ENCODE peak calls at places on chromosomes 13 and 19, in four cellular contexts. U is transverse colon, T is left ventricle myocardium inferior, A is hepatocyte. Z is an unnamed sample. For H3K4me1, the result is how much of the 10 kb centered on the place peaks cover.

GRCh38 chr19:16327911-16328823 is 3.5 kb downstream of the KLF2 start:
- DNase-seq in A (peak), U (peak), T (peak), Z (no peak)

GRCh38 chr13:90336507-90336906 is 1011.0 kb upstream of the MIR17HG start:
- DNase-seq in U (no peak), T (no peak), A (no peak), Z (no peak)

GRCh38 chr13:69044629-69045028 is 1063.0 kb upstream of the ATXN8OS start:
- DNase-seq in T (no peak), A (no peak), U (no peak), Z (no peak)

GRCh38 chr19:45641274-45642105 is 2.3 kb upstream of the EML2 start:
- DNase-seq in U (peak), A (peak), T (peak), Z (peak)

GRCh38 chr13:21242236-21242635 is 65.8 kb downstream of the MRPL57 start:
- DNase-seq in T (no peak), U (no peak), A (no peak), Z (peak)

GRCh38 chr19:14677464-14677863 is 2.8 kb upstream of the ADGRE3 start:
- DNase-seq in T (no peak), U (no peak), A (no peak), Z (no peak)

GRCh38 chr19:45962021-45962420 is 11.6 kb downstream of the NOVA2 start:
- DNase-seq in A (no peak), U (no peak), T (no peak), Z (no peak)

GRCh38 chr13:75219479-75220237 is 262.3 kb downstream of the TBC1D4 start:
- DNase-seq in T (peak), U (peak), A (peak), Z (peak)

GRCh38 chr19:38025908-38026307 is 118.9 kb downstream of the SIPA1L3 start:
- DNase-seq in U (no peak), T (no peak), A (no peak), Z (no peak)

GRCh38 chr13:36549771-36550170 is 117.5 kb downstream of the CCNA1 start:
- DNase-seq in A (no peak), U (no peak), T (no peak), Z (peak)

GRCh38 chr19:7494416-7495098 is 5.7 kb upstream of the PEX11G start:
- DNase-seq in U (no peak), T (peak), A (no peak), Z (peak)

GRCh38 chr13:98448642-98448928 is 128.3 kb downstream of the STK24 start:
- DNase-seq in T (no peak), A (no peak), U (no peak), Z (no peak)

GRCh38 chr13:28819748-28820098 is 416 bp upstream of the MTUS2 start:
- DNase-seq in A (peak), U (peak), T (peak), Z (peak)

GRCh38 chr13:19155321-19155861 is 26.2 kb downstream of the TUBA3C start:
- DNase-seq in U (no peak), T (no peak), A (no peak), Z (no peak)

GRCh38 chr13:80611310-80611709 is 270.4 kb upstream of the SPRY2 start:
- DNase-seq in A (no peak), T (no peak), U (no peak), Z (no peak)

GRCh38 chr19:39506944-39507714 is 7.8 kb upstream of the SELENOV start:
- DNase-seq in U (no peak), A (peak), T (no peak), Z (peak)

GRCh38 chr19:55206664-55207500 is 2.4 kb downstream of the PTPRH start:
- DNase-seq in T (peak), U (peak), A (peak), Z (peak)

GRCh38 chr19:2524840-2525723 is 49.2 kb downstream of the GADD45B start:
- DNase-seq in T (peak), U (no peak), A (peak), Z (no peak)

GRCh38 chr13:109781384-109782065 is 4.9 kb downstream of the IRS2 start:
- DNase-seq in T (no peak), U (no peak), A (no peak), Z (no peak)

GRCh38 chr13:111174377-111174776 is 59.3 kb downstream of the ARHGEF7 start:
- DNase-seq in T (no peak), U (no peak), A (no peak), Z (no peak)
- H3K4me1 ChIP-seq in T (half or more), U (under half), A (under half), Z (under half)

GRCh38 chr13:30480292-30480947 is 14.7 kb upstream of the HMGB1 start:
- DNase-seq in T (no peak), U (no peak), A (no peak), Z (no peak)

GRCh38 chr13:30481241-30481760 is 15.6 kb upstream of the HMGB1 start:
- DNase-seq in T (no peak), U (no peak), A (no peak), Z (no peak)

GRCh38 chr13:30479590-30480219 is 14.0 kb upstream of the HMGB1 start:
- DNase-seq in T (no peak), U (no peak), A (peak), Z (no peak)

GRCh38 chr13:30477346-30478235 is 11.9 kb upstream of the HMGB1 start:
- DNase-seq in U (no peak), T (no peak), A (no peak), Z (no peak)

GRCh38 chr13:30479154-30479553 is 13.4 kb upstream of the HMGB1 start:
- DNase-seq in A (peak), U (no peak), T (no peak), Z (no peak)
- H3K4me1 ChIP-seq in A (under half), U (under half), T (under half), Z (under half)

GRCh38 chr13:46595918-46596315 is 42.9 kb downstream of the LRCH1 start:
- DNase-seq in U (no peak), T (no peak), A (no peak), Z (no peak)
- H3K4me1 ChIP-seq in U (half or more), T (half or more), A (under half), Z (under half)

GRCh38 chr19:6260912-6261636 is 18.7 kb downstream of the MLLT1 start:
- DNase-seq in U (no peak), A (peak), T (no peak), Z (peak)
- H3K4me1 ChIP-seq in U (under half), A (under half), T (under half), Z (under half)

GRCh38 chr13:97263160-97263559 is 41.0 kb downstream of the MBNL2 start:
- DNase-seq in T (no peak), U (no peak), A (no peak), Z (no peak)

GRCh38 chr13:97262058-97262457 is 39.9 kb downstream of the MBNL2 start:
- DNase-seq in A (no peak), U (no peak), T (no peak), Z (no peak)

GRCh38 chr13:97258801-97259200 is 36.7 kb downstream of the MBNL2 start:
- DNase-seq in U (no peak), A (no peak), T (no peak), Z (no peak)

GRCh38 chr13:97259787-97260641 is 37.9 kb downstream of the MBNL2 start:
- DNase-seq in U (no peak), T (no peak), A (peak), Z (no peak)

GRCh38 chr13:97261254-97262015 is 39.3 kb downstream of the MBNL2 start:
- DNase-seq in T (no peak), A (no peak), U (no peak), Z (no peak)
- H3K4me1 ChIP-seq in T (half or more), A (under half), U (half or more), Z (under half)

Z was measured in neural progenitor cell.